ENCODE peak calls at places on chromosome 11, in four cellular contexts. K, U, H and T are unnamed samples.

GRCh38 chr11:125517116-125517804 is 21.2 kb upstream of the FEZ1 start:
- DNase-seq in H (peak; percentile 24), U (peak; percentile 83), K (peak; percentile 49), T (no peak)

GRCh38 chr11:102487214-102487613 is 34.6 kb upstream of the TMEM123 start:
- DNase-seq in U (no peak), K (no peak), H (no peak), T (no peak)

GRCh38 chr11:120025606-120026335 is 112.1 kb downstream of the TRIM29 start:
- DNase-seq in K (no peak), U (no peak), H (no peak), T (no peak)

GRCh38 chr11:1326435-1327063 is 17.1 kb upstream of the TOLLIP start:
- DNase-seq in H (no peak), U (no peak), K (peak; percentile 48), T (no peak)

GRCh38 chr11:26649884-26650283 is 72.0 kb downstream of the SLC5A12 start:
- DNase-seq in H (peak; percentile 80), K (peak; percentile 73), U (peak; percentile 97), T (peak; percentile 87)

GRCh38 chr11:38680746-38681145 is 2082.7 kb upstream of the RAG2 start:
- DNase-seq in K (no peak), H (no peak), U (no peak), T (peak; percentile 26)

GRCh38 chr11:116037851-116038250 is 533.6 kb upstream of the CADM1 start:
- DNase-seq in H (no peak), U (no peak), K (no peak), T (no peak)

GRCh38 chr11:110883266-110883665 is 171.0 kb upstream of the ARHGAP20 start:
- DNase-seq in U (no peak), K (peak; percentile 75), H (no peak), T (no peak)

GRCh38 chr11:10488121-10488580 is 33.1 kb downstream of the AMPD3 start:
- DNase-seq in U (no peak), K (no peak), H (peak; percentile 18), T (peak; percentile 98)

GRCh38 chr11:66720223-66720898 is 8.7 kb downstream of the SPTBN2 start:
- DNase-seq in U (peak; percentile 66), H (peak; percentile 37), K (peak; percentile 66), T (peak; percentile 94)

GRCh38 chr11:19605500-19606371 is 106.9 kb upstream of the NAV2 start:
- DNase-seq in K (peak; percentile 99), U (peak; percentile 73), H (no peak), T (no peak)

GRCh38 chr11:124070906-124071621 is 29.9 kb upstream of the OR10G7 start:
- DNase-seq in K (peak; percentile 66), U (peak; percentile 86), H (peak; percentile 71), T (peak; percentile 86)

GRCh38 chr11:76023408-76024068 is 182.8 kb downstream of the WNT11 start:
- DNase-seq in U (no peak), K (no peak), H (no peak), T (peak; percentile 82)

GRCh38 chr11:100680070-100680469 is 7.0 kb upstream of the ARHGAP42 start:
- DNase-seq in U (no peak), K (no peak), H (no peak), T (no peak)

GRCh38 chr11:73578786-73579185 is 19.1 kb downstream of the FAM168A start:
- DNase-seq in H (no peak), U (no peak), K (no peak), T (no peak)

GRCh38 chr11:12175694-12176241 is 65.4 kb downstream of the MICAL2 start:
- DNase-seq in H (peak; percentile 77), U (no peak), K (peak; percentile 94), T (peak; percentile 97)

GRCh38 chr11:7904910-7905309 is 26.2 kb downstream of the OR10A6 start:
- DNase-seq in U (no peak), K (peak; percentile 75), H (no peak), T (peak; percentile 68)

GRCh38 chr11:107549253-107549953 is 16.1 kb downstream of the ALKBH8 start:
- DNase-seq in H (peak; percentile 25), K (peak; percentile 61), U (peak; percentile 72), T (peak; percentile 53)

GRCh38 chr11:13110929-13111812 is 102.1 kb downstream of the RASSF10 start:
- DNase-seq in K (peak; percentile 64), H (peak; percentile 64), U (no peak), T (peak; percentile 67)

GRCh38 chr11:2789791-2790580 is 90.2 kb upstream of the KCNQ1OT1 start:
- DNase-seq in U (no peak), K (no peak), H (no peak), T (no peak)

GRCh38 chr11:126929186-126930085 is 71.1 kb downstream of the KIRREL3 start:
- DNase-seq in K (peak; percentile 86), H (no peak), U (no peak), T (peak; percentile 1)

GRCh38 chr11:15829312-15829711 is 527.0 kb downstream of the SOX6 start:
- DNase-seq in U (no peak), K (no peak), H (no peak), T (no peak)

GRCh38 chr11:106447631-106448191 is 370.2 kb downstream of the AASDHPPT start:
- DNase-seq in H (no peak), K (peak; percentile 8), U (no peak), T (no peak)

GRCh38 chr11:106457727-106458126 is 380.3 kb downstream of the AASDHPPT start:
- DNase-seq in U (no peak), K (peak; percentile 75), H (peak; percentile 12), T (peak; percentile 81)

GRCh38 chr11:32186118-32186517 is 95.2 kb downstream of the RCN1 start:
- DNase-seq in K (no peak), U (no peak), H (no peak), T (no peak)

GRCh38 chr11:104327864-104328513 is 164.0 kb upstream of the PDGFD start:
- DNase-seq in U (no peak), K (peak; percentile 14), H (no peak), T (no peak)

GRCh38 chr11:72836111-72836510 is 21.9 kb downstream of the ATG16L2 start:
- DNase-seq in H (no peak), K (no peak), U (no peak), T (no peak)

GRCh38 chr11:55732936-55733335 is 40.3 kb upstream of the OR5D13 start:
- DNase-seq in U (no peak), K (no peak), H (no peak), T (no peak)

GRCh38 chr11:12201016-12201985 is 90.9 kb downstream of the MICAL2 start:
- DNase-seq in H (peak; percentile 19), U (peak; percentile 47), K (peak; percentile 94), T (peak; percentile 48)

GRCh38 chr11:65454311-65454695 is 31.7 kb downstream of the NEAT1 start:
- DNase-seq in K (peak; percentile 81), U (no peak), H (no peak), T (no peak)

GRCh38 chr11:91495837-91496236 is 728.8 kb upstream of the FAT3 start:
- DNase-seq in K (no peak), H (no peak), U (no peak), T (no peak)

GRCh38 chr11:62054484-62055121 is 69.2 kb upstream of the INCENP start:
- DNase-seq in U (peak; percentile 54), H (peak; percentile 92), K (peak; percentile 37), T (peak; percentile 85)

GRCh38 chr11:8779732-8780131 is 97.1 kb downstream of the RPL27A start:
- DNase-seq in U (no peak), H (no peak), K (no peak), T (no peak)

GRCh38 chr11:128790200-128790599 is 76.9 kb downstream of the KCNJ1 start:
- DNase-seq in H (no peak), K (peak; percentile 48), U (peak; percentile 91), T (no peak)

GRCh38 chr11:79174045-79175008 is 266.5 kb downstream of the TENM4 start:
- DNase-seq in K (no peak), U (no peak), H (no peak), T (peak; percentile 68)